ENCODE peak calls at places on chromosomes 16 and 17, in nine cellular contexts. Y, O, P, Z, V, D, K, J and M are unnamed samples.

GRCh38 chr17:14318906-14319205 is 18.0 kb downstream of the HS3ST3B1 start:
- DNase-seq in O (no peak), Y (no peak), J (no peak), Z (no peak), V (no peak), K (no peak), D (no peak), P (no peak), M (no peak)

GRCh38 chr17:50649042-50649908 is 14.6 kb downstream of the ABCC3 start:
- DNase-seq in P (no peak), Y (no peak), K (no peak), J (no peak), O (no peak), V (no peak), Z (peak), D (no peak), M (no peak)

GRCh38 chr16:75593825-75594820 is 27.9 kb downstream of the GABARAPL2 start:
- DNase-seq in J (no peak), Y (peak), O (peak), P (no peak), Z (peak), K (no peak), V (no peak), D (peak), M (no peak)

GRCh38 chr16:78388920-78389564 is 289.6 kb downstream of the WWOX start:
- DNase-seq in J (no peak), Z (no peak), Y (no peak), P (no peak), V (no peak), O (no peak), K (no peak), D (no peak), M (no peak)

GRCh38 chr16:30649725-30650368 is 913 bp upstream of the PRR14 start:
- DNase-seq in Y (no peak), P (no peak), Z (no peak), V (no peak), K (no peak), J (no peak), O (no peak), D (no peak), M (no peak)

GRCh38 chr17:66373944-66374817 is 71.8 kb downstream of the PRKCA start:
- DNase-seq in K (peak), P (no peak), V (peak), D (peak), Z (no peak), Y (no peak), O (no peak), J (peak), M (peak)

GRCh38 chr17:81412490-81413093 is 17.3 kb downstream of the BAHCC1 start:
- DNase-seq in Z (peak), P (no peak), J (no peak), V (peak), D (no peak), K (no peak), Y (no peak), O (no peak), M (no peak)

GRCh38 chr16:85687651-85688471 is 893 bp downstream of the GINS2 start:
- DNase-seq in V (no peak), Y (no peak), Z (no peak), J (no peak), P (no peak), K (no peak), D (no peak), O (no peak), M (no peak)